ENCODE peak calls at places on chromosomes 13 and 19, in seven cellular contexts. Y is uterus; J is NCI-H2029 treated with DMSO at 0.1 percent for 48 hours; A is activated CD8-positive, alpha-beta memory T cell treated with anti-CD3 and anti-CD28 coated beads, Interleukin-2, amount 50 U/mL, for 4 hours; U is GF-D8; P is EL; M is T-helper 2 cell. T is an unnamed sample.

GRCh38 chr13:75489502-75490263 is 7.7 kb upstream of the TBC1D4 start:
- DNase-seq in Y (no peak), J (no peak), A (no peak), U (peak), P (peak), M (peak), T (no peak)

GRCh38 chr19:23762884-23763711 is 4.4 kb upstream of the ZNF681 start:
- DNase-seq in Y (peak), J (peak), A (peak), U (peak), P (peak), M (peak), T (peak)

GRCh38 chr13:74761794-74762193 is 627.6 kb upstream of the KLF12 start:
- DNase-seq in Y (no peak), J (no peak), A (no peak), U (no peak), P (peak), M (no peak), T (no peak)

GRCh38 chr19:1851581-1852293 is 3.5 kb upstream of the REXO1 start:
- DNase-seq in Y (no peak), J (no peak), A (peak), U (no peak), P (no peak), M (peak), T (no peak)

GRCh38 chr19:12111176-12111575 is 29.0 kb downstream of the ZNF20 start:
- DNase-seq in Y (no peak), J (no peak), A (no peak), U (no peak), P (peak), M (no peak), T (no peak)

GRCh38 chr13:51175001-51175400 is 47.2 kb upstream of the FAM124A start:
- DNase-seq in Y (no peak), J (no peak), A (no peak), U (no peak), P (no peak), M (no peak), T (no peak)

GRCh38 chr13:30341815-30342570 is 34.6 kb upstream of the KATNAL1 start:
- DNase-seq in Y (peak), J (peak), A (no peak), U (no peak), P (peak), M (no peak), T (peak)

GRCh38 chr13:95420501-95420900 is 119.2 kb upstream of the ABCC4 start:
- DNase-seq in Y (no peak), J (no peak), A (no peak), U (peak), P (no peak), M (peak), T (no peak)

GRCh38 chr13:33649212-33649917 is 168.6 kb upstream of the RFC3 start:
- DNase-seq in Y (peak), J (peak), A (no peak), U (no peak), P (peak), M (no peak), T (peak)

GRCh38 chr19:2070436-2070827 is 19.4 kb upstream of the MKNK2 start:
- DNase-seq in Y (no peak), J (no peak), A (no peak), U (no peak), P (no peak), M (no peak), T (no peak)

GRCh38 chr19:55640577-55641375 is at the start of gene ZNF580:
- DNase-seq in Y (no peak), J (no peak), A (peak), U (no peak), P (peak), M (peak), T (peak)

GRCh38 chr19:55212447-55212846 is 3.1 kb upstream of the PTPRH start:
- DNase-seq in Y (no peak), J (no peak), A (peak), U (no peak), P (no peak), M (peak), T (no peak)

GRCh38 chr13:99577934-99578917 is 77.0 kb downstream of the TM9SF2 start:
- DNase-seq in Y (no peak), J (no peak), A (no peak), U (no peak), P (no peak), M (no peak), T (no peak)

GRCh38 chr13:81184556-81185265 is 843.8 kb upstream of the SPRY2 start:
- DNase-seq in Y (no peak), J (no peak), A (no peak), U (no peak), P (no peak), M (no peak), T (no peak)